ENCODE peak calls at places on chromosome 18, in nine cellular contexts. R is astrocyte of the spinal cord, O is astrocyte, T is nephron progenitor cell, S is AG04449, U is WTC11, N is HFF-Myc, M is fibroblast of pulmonary artery, Q is neural progenitor cell. D is an unnamed sample.

GRCh38 chr18:47262397-47263196 is 11.1 kb upstream of the SKOR2 start:
- DNase-seq in R (no peak), O (no peak), T (no peak), S (no peak), U (peak; percentile 12), N (no peak), M (no peak), Q (peak; percentile 33), D (no peak)

GRCh38 chr18:69484699-69485396 is 84.2 kb downstream of the DOK6 start:
- DNase-seq in R (peak; percentile 45), O (peak; percentile 45), T (no peak), S (no peak), U (peak; percentile 11), N (peak; percentile 6), M (peak; percentile 59), Q (no peak), D (no peak)

GRCh38 chr18:22198163-22198562 is 28.8 kb downstream of the GATA6 start:
- DNase-seq in R (no peak), O (no peak), T (no peak), S (no peak), U (no peak), N (no peak), M (no peak), Q (no peak), D (no peak)

GRCh38 chr18:2654828-2655152 is 736 bp upstream of the SMCHD1 start:
- DNase-seq in R (no peak), O (no peak), T (no peak), S (no peak), U (no peak), N (no peak), M (no peak), Q (no peak), D (no peak)

GRCh38 chr18:48297139-48297538 is 112.0 kb downstream of the ZBTB7C start:
- DNase-seq in R (no peak), O (no peak), T (no peak), S (no peak), U (no peak), N (no peak), M (no peak), Q (no peak), D (no peak)

GRCh38 chr18:10892801-10893595 is 256.4 kb downstream of the PIEZO2 start:
- DNase-seq in R (no peak), O (no peak), T (peak; percentile 14), S (no peak), U (no peak), N (no peak), M (peak; percentile 59), Q (no peak), D (no peak)

GRCh38 chr18:74496508-74497307 is 545 bp downstream of the CNDP2 start:
- DNase-seq in R (peak; percentile 47), O (peak; percentile 37), T (peak; percentile 71), S (no peak), U (peak; percentile 59), N (no peak), M (peak; percentile 51), Q (peak; percentile 71), D (no peak)

GRCh38 chr18:56083097-56083865 is 495.3 kb upstream of the TCF4 start:
- DNase-seq in R (peak; percentile 64), O (peak; percentile 74), T (no peak), S (no peak), U (peak; percentile 19), N (peak; percentile 84), M (peak; percentile 83), Q (peak; percentile 15), D (no peak)

GRCh38 chr18:24601624-24602023 is 141.2 kb downstream of the HRH4 start:
- DNase-seq in R (no peak), O (no peak), T (no peak), S (no peak), U (no peak), N (no peak), M (no peak), Q (no peak), D (no peak)

GRCh38 chr18:24595556-24595955 is 135.1 kb downstream of the HRH4 start:
- DNase-seq in R (no peak), O (no peak), T (no peak), S (no peak), U (no peak), N (no peak), M (no peak), Q (peak; percentile 45), D (no peak)

GRCh38 chr18:24603151-24603550 is 142.7 kb downstream of the HRH4 start:
- DNase-seq in R (no peak), O (no peak), T (no peak), S (no peak), U (no peak), N (no peak), M (no peak), Q (no peak), D (no peak)

GRCh38 chr18:24602156-24602555 is 141.7 kb downstream of the HRH4 start:
- DNase-seq in R (no peak), O (no peak), T (no peak), S (no peak), U (no peak), N (no peak), M (no peak), Q (no peak), D (no peak)

DNA sequence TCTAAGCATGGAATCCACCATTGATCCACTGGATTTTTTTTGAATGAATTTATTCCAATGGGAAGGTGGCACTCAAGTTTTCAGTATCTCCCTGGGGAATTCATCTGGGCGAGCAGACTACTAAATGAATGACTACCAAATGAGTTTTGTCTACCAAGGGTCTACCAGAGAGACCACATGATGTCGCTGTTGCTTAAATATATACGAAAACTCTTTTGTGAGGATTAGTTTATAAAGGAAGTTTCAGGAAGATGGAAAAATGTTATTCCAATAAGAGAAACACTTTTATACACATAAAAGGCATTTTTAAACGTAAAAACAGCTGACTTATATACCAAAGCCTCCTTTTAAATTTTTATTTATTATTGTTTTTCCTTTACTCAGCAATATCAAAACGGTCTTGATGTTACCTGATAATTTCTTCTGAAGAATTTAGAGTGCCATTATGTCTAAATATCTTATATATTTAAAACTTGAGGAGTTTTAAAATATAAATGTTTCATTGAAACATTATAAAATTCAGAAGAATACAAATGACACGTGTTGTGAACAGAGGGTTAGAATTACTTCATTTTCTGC is 139.7 kb downstream of the HRH4 start:
- DNase-seq in R (peak; percentile 57), O (peak; percentile 36), T (peak; percentile 25), S (no peak), U (no peak), N (peak; percentile 43), M (peak; percentile 76), Q (peak; percentile 83), D (peak; percentile 34)
- TF ChIP-seq CTCF in R (peak; percentile 59), O (peak; percentile 63), T (peak; percentile 71), S (peak; percentile 51), U (peak; percentile 11), N (peak; percentile 58), M (peak; percentile 61), Q (peak; percentile 85), D (no peak)

GRCh38 chr18:57648414-57648813 is 26.8 kb upstream of the NARS1 start:
- DNase-seq in R (no peak), O (no peak), T (no peak), S (no peak), U (no peak), N (no peak), M (no peak), Q (no peak), D (no peak)

GRCh38 chr18:57649536-57650495 is 28.2 kb upstream of the NARS1 start:
- DNase-seq in R (peak; percentile 51), O (peak; percentile 63), T (no peak), S (no peak), U (no peak), N (no peak), M (peak; percentile 93), Q (no peak), D (peak; percentile 39)

GRCh38 chr18:57640749-57641148 is 19.1 kb upstream of the NARS1 start:
- DNase-seq in R (no peak), O (no peak), T (no peak), S (no peak), U (no peak), N (no peak), M (no peak), Q (no peak), D (no peak)

GRCh38 chr18:57640236-57640635 is 18.6 kb upstream of the NARS1 start:
- DNase-seq in R (no peak), O (no peak), T (no peak), S (no peak), U (no peak), N (no peak), M (no peak), Q (no peak), D (no peak)

GRCh38 chr18:57644540-57644939 is 22.9 kb upstream of the NARS1 start:
- DNase-seq in R (peak; percentile 44), O (no peak), T (no peak), S (no peak), U (no peak), N (no peak), M (peak; percentile 58), Q (no peak), D (no peak)
- TF ChIP-seq CTCF in R (no peak), O (no peak), T (no peak), S (no peak), U (no peak), N (no peak), M (peak; percentile 34), Q (no peak), D (no peak)

GRCh38 chr18:42052137-42052708 is 97.2 kb downstream of the PIK3C3 start:
- DNase-seq in R (peak; percentile 46), O (peak; percentile 10), T (no peak), S (no peak), U (no peak), N (peak; percentile 6), M (peak; percentile 57), Q (peak; percentile 1), D (no peak)
- TF ChIP-seq CTCF in R (peak; percentile 59), O (peak; percentile 57), T (peak; percentile 44), S (peak; percentile 13), U (no peak), N (peak; percentile 45), M (peak; percentile 68), Q (peak; percentile 56), D (peak; percentile 28)

DNA sequence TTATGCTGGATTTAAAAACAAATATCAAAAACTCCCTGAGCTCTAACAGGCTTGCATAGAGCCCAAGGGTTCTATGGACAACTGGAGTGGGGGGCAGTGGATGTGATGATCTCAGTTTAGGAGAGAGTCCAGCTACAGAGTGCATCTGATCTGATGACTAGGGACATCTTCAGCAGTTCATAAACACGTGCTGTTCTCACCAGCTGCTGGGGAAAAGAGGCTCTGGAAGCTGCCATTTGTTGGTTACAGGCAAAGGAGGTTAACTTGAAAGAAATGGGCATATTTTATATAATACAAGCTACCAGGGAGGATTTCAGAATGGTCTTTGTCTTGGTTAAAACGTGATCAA is 36.0 kb upstream of the ZNF396 start:
- DNase-seq in R (no peak), O (no peak), T (no peak), S (no peak), U (no peak), N (no peak), M (no peak), Q (no peak), D (no peak)
- TF ChIP-seq CTCF in R (no peak), O (no peak), T (no peak), S (no peak), U (no peak), N (no peak), M (no peak), Q (no peak), D (no peak)

DNA sequence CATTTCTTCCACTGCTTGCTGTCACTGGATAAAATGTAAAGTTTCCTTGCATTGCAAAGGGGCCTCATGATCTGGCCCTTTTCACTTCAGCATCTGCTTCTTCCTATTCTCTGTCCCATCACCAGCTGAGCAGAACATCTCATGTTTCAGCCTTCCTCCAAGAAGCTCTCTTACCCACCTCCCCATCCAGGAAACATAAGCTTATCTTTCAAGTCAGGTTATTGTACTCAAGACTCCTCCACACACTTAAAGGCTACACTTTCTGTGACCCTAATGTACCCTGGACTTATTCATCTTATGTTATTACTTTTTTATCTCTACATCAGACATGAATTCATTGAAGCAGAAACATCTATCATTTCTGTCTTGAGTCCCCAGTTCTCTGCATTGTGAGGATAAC is 230.5 kb downstream of the PMAIP1 start:
- DNase-seq in R (no peak), O (no peak), T (no peak), S (no peak), U (no peak), N (no peak), M (no peak), Q (peak; percentile 6), D (no peak)
- TF ChIP-seq CTCF in R (no peak), O (no peak), T (no peak), S (no peak), U (no peak), N (no peak), M (no peak), Q (no peak), D (no peak)

D was measured in GM13976.